ENCODE peak calls at places on chromosomes 4 and X, in four cellular contexts. H, G, X and W are unnamed samples.
A peak's percentile ranks its signal among the peaks of the same experiment; 100 is the strongest.

GRCh38 chr4:75653845-75654503 is 19.2 kb downstream of the G3BP2 start:
- DNase-seq in H (peak; percentile 48), G (no peak), X (no peak), W (peak; percentile 20)

GRCh38 chrX:70553516-70553915 is 108.9 kb downstream of the DLG3 start:
- DNase-seq in H (no peak), G (no peak), X (no peak), W (no peak)

GRCh38 chr4:189385098-189385497 is 555.6 kb upstream of the FRG1 start:
- DNase-seq in H (no peak), G (no peak), X (no peak), W (no peak)

GRCh38 chr4:55068522-55068921 is 56.9 kb downstream of the KDR start:
- DNase-seq in H (no peak), G (no peak), X (no peak), W (no peak)

GRCh38 chr4:62913065-62913464 is 1496.2 kb downstream of the TECRL start:
- DNase-seq in H (no peak), G (no peak), X (no peak), W (no peak)

GRCh38 chr4:107823870-107824366 is 814 bp upstream of the SGMS2 start:
- DNase-seq in H (no peak), G (no peak), X (peak; percentile 21), W (no peak)

GRCh38 chr4:52560844-52561280 is 98.2 kb downstream of the USP46 start:
- DNase-seq in H (peak; percentile 77), G (no peak), X (no peak), W (peak; percentile 17)

GRCh38 chrX:16212024-16212423 is 44.7 kb downstream of the MAGEB17 start:
- DNase-seq in H (peak; percentile 25), G (no peak), X (no peak), W (peak; percentile 15)

GRCh38 chr4:155660436-155660835 is 6.2 kb upstream of the GUCY1A1 start:
- DNase-seq in H (no peak), G (no peak), X (no peak), W (no peak)

GRCh38 chr4:163663454-163664225 is 169.2 kb downstream of the TMA16 start:
- DNase-seq in H (peak; percentile 6), G (no peak), X (no peak), W (no peak)

GRCh38 chrX:154378059-154378798 is 866 bp upstream of the EMD start:
- DNase-seq in H (peak; percentile 48), G (peak; percentile 68), X (no peak), W (peak; percentile 58)

GRCh38 chrX:94834226-94834625 is 1160.2 kb downstream of the FAM133A start:
- DNase-seq in H (no peak), G (no peak), X (no peak), W (no peak)

GRCh38 chr4:19791422-19792113 is 460.1 kb upstream of the SLIT2 start:
- DNase-seq in H (no peak), G (no peak), X (no peak), W (no peak)

GRCh38 chr4:55668449-55668848 is 32.4 kb upstream of the NMU start:
- DNase-seq in H (no peak), G (no peak), X (no peak), W (no peak)

GRCh38 chr4:100986360-100986868 is 360.9 kb downstream of the PPP3CA start:
- DNase-seq in H (peak; percentile 41), G (no peak), X (no peak), W (peak; percentile 31)

GRCh38 chr4:3244747-3245146 is 4.2 kb upstream of the MSANTD1 start:
- DNase-seq in H (no peak), G (no peak), X (no peak), W (no peak)

GRCh38 chr4:95255396-95256107 is 293.2 kb downstream of the UNC5C start:
- DNase-seq in H (peak; percentile 61), G (peak; percentile 31), X (no peak), W (no peak)